ENCODE peak calls at places on chromosomes 13 and 19, in six cellular contexts. L is H1, V is H9, Q is neuronal stem cell, P is IMR-90, R is mesendoderm. J is an unnamed sample.

GRCh38 chr13:44437356-44438233 is 64.0 kb downstream of the SERP2 start:
- DNase-seq in L (no peak), V (no peak), Q (peak), P (peak), R (peak), J (peak)

GRCh38 chr13:101706651-101707050 is 254.2 kb downstream of the ITGBL1 start:
- DNase-seq in L (no peak), V (no peak), Q (no peak), P (peak), R (peak), J (peak)

GRCh38 chr19:6226012-6226411 is 53.8 kb downstream of the MLLT1 start:
- DNase-seq in L (no peak), V (no peak), Q (no peak), P (no peak), R (no peak), J (no peak)

GRCh38 chr19:28960586-28960985 is 252.4 kb downstream of the UQCRFS1 start:
- DNase-seq in L (no peak), V (no peak), Q (no peak), P (no peak), R (no peak), J (no peak)

GRCh38 chr19:33671211-33671610 is 49.5 kb downstream of the CHST8 start:
- DNase-seq in L (no peak), V (no peak), Q (no peak), P (no peak), R (no peak), J (no peak)

GRCh38 chr19:47754206-47755064 is 9.1 kb downstream of the NOP53 start:
- DNase-seq in L (no peak), V (no peak), Q (no peak), P (no peak), R (no peak), J (no peak)

GRCh38 chr19:53102701-53103140 is 501 bp downstream of the ZNF160 start:
- DNase-seq in L (no peak), V (no peak), Q (no peak), P (peak), R (peak), J (peak)

GRCh38 chr19:2668188-2668763 is 34.2 kb downstream of the GNG7 start:
- DNase-seq in L (no peak), V (no peak), Q (no peak), P (no peak), R (no peak), J (no peak)

GRCh38 chr19:51076602-51077213 is 6.0 kb downstream of the KLK14 start:
- DNase-seq in L (no peak), V (no peak), Q (no peak), P (no peak), R (no peak), J (no peak)

GRCh38 chr13:26424181-26424580 is 133.3 kb upstream of the WASF3 start:
- DNase-seq in L (no peak), V (no peak), Q (no peak), P (no peak), R (no peak), J (no peak)

DNA sequence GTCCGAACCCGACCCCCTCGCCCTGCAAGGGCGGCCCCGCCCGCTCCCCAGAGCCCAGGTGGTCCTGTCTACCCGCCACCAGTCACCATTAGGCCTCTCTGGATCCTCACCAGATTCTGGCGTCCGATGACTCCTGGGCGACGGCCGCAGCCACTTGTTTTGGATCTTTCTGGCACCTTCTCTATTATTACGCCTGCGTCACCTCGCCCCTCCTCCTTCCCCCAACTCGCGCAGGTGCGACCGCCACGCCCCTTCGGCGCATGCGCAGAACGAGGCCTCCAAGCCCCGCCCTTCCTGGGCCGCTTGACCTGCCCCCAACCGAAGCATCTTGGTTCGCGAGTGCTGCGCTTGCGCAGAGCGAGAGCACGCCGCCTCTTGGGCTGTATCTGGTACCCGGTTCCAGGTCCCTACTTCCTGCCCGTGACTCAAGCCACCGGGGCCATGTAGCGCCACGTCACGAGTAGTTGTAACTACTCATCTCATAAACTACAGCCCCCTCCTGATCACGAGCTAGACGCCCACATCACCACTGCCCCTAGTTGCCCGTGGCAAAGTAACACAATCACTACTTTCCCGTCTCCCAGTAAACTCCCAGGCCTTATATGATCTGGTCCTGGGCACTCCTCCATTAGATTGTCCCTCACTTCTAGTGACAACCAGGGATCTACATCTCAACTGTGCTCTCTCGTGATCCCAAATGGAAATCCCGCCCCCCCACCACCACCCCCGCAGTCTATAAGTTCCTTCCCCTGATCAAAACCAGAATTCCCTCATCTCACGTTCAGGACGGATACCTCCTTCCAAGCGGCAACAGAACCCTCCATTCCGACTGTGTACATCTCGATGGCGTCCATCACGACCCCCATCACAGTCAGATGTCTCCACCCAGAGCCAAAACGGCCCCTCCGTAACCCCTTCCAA is at the start of gene DEDD2:
- DNase-seq in L (peak), V (peak), Q (peak), P (peak), R (peak), J (peak)
- H3K18ac ChIP-seq in L (peak), V (peak), Q (peak), P (peak), R (peak), J (peak)

DNA sequence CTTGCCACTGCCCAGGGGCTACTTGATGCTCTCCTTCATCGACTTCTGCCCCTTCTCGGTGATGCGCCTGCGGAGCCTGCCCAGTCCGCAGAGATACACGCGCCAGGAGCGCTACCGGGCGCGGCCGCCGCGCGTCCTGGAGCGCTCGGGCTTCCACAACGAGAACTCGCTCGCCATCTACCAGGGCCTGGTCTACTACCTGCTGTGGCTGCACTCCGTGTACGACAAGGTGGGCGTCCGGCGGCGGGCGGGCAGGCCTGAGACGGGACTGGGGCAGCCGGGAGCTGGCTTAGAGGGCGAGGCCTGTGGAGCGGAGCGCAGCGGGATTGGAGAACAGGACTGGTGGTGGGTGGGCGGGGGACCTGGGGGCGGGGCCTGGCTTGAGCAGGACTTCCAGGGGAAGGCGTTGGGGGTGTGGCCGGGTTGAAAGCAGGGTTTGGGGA is 12.7 kb upstream of the PSMD8 start:
- DNase-seq in L (peak), V (peak), Q (peak), P (peak), R (peak), J (peak)
- H2BK15ac ChIP-seq in L (no peak), V (no peak), Q (no peak), P (no peak), R (no peak), J (no peak)

GRCh38 chr13:109707044-109707794 is 79.2 kb downstream of the IRS2 start:
- DNase-seq in L (no peak), V (no peak), Q (no peak), P (no peak), R (peak), J (no peak)
- H3K9ac ChIP-seq in L (no peak), V (no peak), Q (no peak), P (no peak), R (no peak), J (no peak)

GRCh38 chr13:29524176-29524575 is 71.3 kb downstream of the SLC7A1 start:
- DNase-seq in L (no peak), V (no peak), Q (no peak), P (no peak), R (no peak), J (no peak)

GRCh38 chr13:29524641-29525040 is 70.8 kb downstream of the SLC7A1 start:
- DNase-seq in L (no peak), V (no peak), Q (no peak), P (no peak), R (no peak), J (no peak)

GRCh38 chr13:29526741-29527140 is 68.7 kb downstream of the SLC7A1 start:
- DNase-seq in L (no peak), V (no peak), Q (no peak), P (no peak), R (no peak), J (no peak)

GRCh38 chr13:29527511-29527910 is 68.0 kb downstream of the SLC7A1 start:
- DNase-seq in L (no peak), V (no peak), Q (no peak), P (no peak), R (no peak), J (no peak)

GRCh38 chr13:29525757-29526156 is 69.7 kb downstream of the SLC7A1 start:
- DNase-seq in L (no peak), V (no peak), Q (no peak), P (no peak), R (no peak), J (no peak)
- H3K18ac ChIP-seq in L (no peak), V (no peak), Q (no peak), P (no peak), R (no peak), J (no peak)

GRCh38 chr13:66265446-66265845 is 964.7 kb downstream of the PCDH9 start:
- DNase-seq in L (no peak), V (no peak), Q (no peak), P (peak), R (peak), J (no peak)
- H2BK15ac ChIP-seq in L (no peak), V (no peak), Q (no peak), P (no peak), R (no peak), J (no peak)

DNA sequence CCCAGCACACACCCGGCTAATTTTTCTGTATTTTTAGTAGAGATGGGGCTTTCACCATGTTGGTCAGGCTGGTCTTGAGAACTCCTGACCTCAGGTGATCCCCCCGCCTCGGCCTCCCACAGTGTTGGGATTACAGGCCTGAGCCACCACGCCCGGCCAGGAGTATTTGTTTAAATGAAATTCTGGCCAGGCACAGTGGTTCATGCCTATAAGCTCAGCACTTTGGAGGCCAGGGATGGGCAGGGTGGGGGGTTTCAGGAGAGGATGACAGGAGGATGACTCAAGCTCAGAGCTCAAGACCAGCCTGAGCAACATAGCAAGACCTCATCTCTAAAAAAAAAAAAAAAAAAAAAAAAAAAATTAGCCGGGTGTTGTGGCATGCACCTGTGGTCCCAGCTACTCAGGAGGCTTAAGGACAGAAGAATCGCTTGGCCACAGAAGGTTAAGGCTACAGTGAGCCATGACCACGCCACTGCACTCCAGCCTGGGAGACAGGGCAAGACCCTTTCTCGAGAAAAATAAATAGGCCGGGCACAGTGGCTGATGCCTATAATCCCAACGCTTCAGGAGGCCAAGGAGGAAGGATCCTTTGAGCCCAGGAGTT is 8.2 kb upstream of the DHDH start:
- DNase-seq in L (no peak), V (no peak), Q (no peak), P (peak), R (peak), J (no peak)
- H3K9ac ChIP-seq in L (no peak), V (no peak), Q (no peak), P (no peak), R (no peak), J (peak)

GRCh38 chr19:12093777-12094176 is 29.2 kb downstream of the ZNF844 start:
- DNase-seq in L (no peak), V (no peak), Q (no peak), P (no peak), R (no peak), J (no peak)

GRCh38 chr19:12098040-12098439 is 33.5 kb downstream of the ZNF844 start:
- DNase-seq in L (no peak), V (no peak), Q (no peak), P (no peak), R (no peak), J (no peak)

GRCh38 chr19:12095111-12095790 is 30.7 kb downstream of the ZNF844 start:
- DNase-seq in L (no peak), V (no peak), Q (no peak), P (peak), R (no peak), J (peak)

GRCh38 chr19:12090807-12091206 is 26.3 kb downstream of the ZNF844 start:
- DNase-seq in L (no peak), V (peak), Q (peak), P (peak), R (peak), J (peak)

GRCh38 chr19:12092065-12092867 is 27.7 kb downstream of the ZNF844 start:
- DNase-seq in L (peak), V (peak), Q (peak), P (peak), R (peak), J (peak)
- H3K18ac ChIP-seq in L (peak), V (peak), Q (peak), P (peak), R (peak), J (no peak)

DNA sequence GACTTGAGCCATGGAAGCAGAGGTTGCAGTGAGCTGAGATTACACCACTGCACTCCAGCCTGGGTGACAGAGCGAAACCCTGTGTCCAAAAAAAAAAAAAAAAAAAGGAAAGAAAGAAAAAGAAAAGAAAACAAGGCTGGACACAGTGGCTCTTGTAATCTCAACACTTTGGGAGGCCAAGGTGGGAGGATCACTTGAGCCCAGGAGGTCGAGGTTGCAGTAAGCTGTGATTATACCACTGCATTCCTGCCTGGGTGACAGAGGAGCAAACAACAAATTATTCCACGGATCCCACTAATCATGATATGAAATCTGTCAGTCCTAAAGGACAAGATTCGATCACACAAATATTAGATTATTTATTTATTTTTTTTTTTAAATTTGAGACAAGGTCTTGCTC is 3.1 kb upstream of the MYDGF start:
- DNase-seq in L (no peak), V (no peak), Q (no peak), P (no peak), R (no peak), J (no peak)
- H2BK15ac ChIP-seq in L (no peak), V (no peak), Q (no peak), P (no peak), R (no peak), J (no peak)

GRCh38 chr19:45862564-45863334 is at the start of gene SYMPK:
- DNase-seq in L (peak), V (peak), Q (peak), P (peak), R (peak), J (peak)
- H3K9ac ChIP-seq in L (peak), V (peak), Q (peak), P (peak), R (peak), J (peak)